ENCODE peak calls at places on chromosomes 1 and 21, in seven cellular contexts. J is stimulated activated CD4-positive, alpha-beta T cell treated with anti-CD3 and anti-CD28 coated beads, Interleukin-2, amount 100 ng/mL, for 48 hours; L is RCC 7860; U is GM18507; H is activated naive CD8-positive, alpha-beta T cell treated with anti-CD3 and anti-CD28 coated beads for 36 hours; R is RKO; S is progenitor cell of endocrine pancreas. M is an unnamed sample.

GRCh38 chr1:164611754-164612642 is 53.0 kb downstream of the PBX1 start:
- DNase-seq in S (peak; percentile 33), J (no peak), H (no peak), L (no peak), R (no peak), U (no peak), M (no peak)

GRCh38 chr21:35048706-35049617 is at the start of gene RUNX1:
- DNase-seq in L (peak; percentile 97), J (peak; percentile 65), R (peak; percentile 8), U (peak; percentile 44), H (peak; percentile 82), S (no peak), M (no peak)

GRCh38 chr1:205310981-205311704 is 10.4 kb downstream of the NUAK2 start:
- DNase-seq in L (no peak), H (no peak), U (no peak), S (no peak), R (no peak), J (no peak), M (no peak)

GRCh38 chr1:87243573-87243972 is 85.1 kb upstream of the LMO4 start:
- DNase-seq in R (no peak), H (no peak), S (no peak), U (no peak), L (peak; percentile 10), J (no peak), M (no peak)

GRCh38 chr1:37892151-37893047 is 33.0 kb upstream of the MTF1 start:
- DNase-seq in L (no peak), R (no peak), H (no peak), S (no peak), U (no peak), J (no peak), M (no peak)

GRCh38 chr1:196078691-196079090 is 529.5 kb downstream of the KCNT2 start:
- DNase-seq in U (no peak), H (no peak), L (no peak), S (no peak), R (peak; percentile 18), J (no peak), M (no peak)

GRCh38 chr1:208231929-208232360 is 12.2 kb downstream of the PLXNA2 start:
- DNase-seq in L (no peak), U (no peak), H (no peak), R (no peak), S (no peak), J (no peak), M (no peak)

GRCh38 chr1:235601087-235601486 is 48.5 kb downstream of the GNG4 start:
- DNase-seq in R (peak; percentile 27), J (no peak), L (no peak), S (no peak), H (peak; percentile 20), U (no peak), M (no peak)

GRCh38 chr1:1440941-1441888 is 5.7 kb downstream of the VWA1 start:
- DNase-seq in S (no peak), H (peak; percentile 68), L (no peak), J (peak; percentile 68), R (no peak), U (peak; percentile 77), M (no peak)

GRCh38 chr1:189374816-189375215 is 1102.8 kb downstream of the BRINP3 start:
- DNase-seq in L (no peak), U (no peak), R (no peak), J (no peak), H (no peak), S (no peak), M (no peak)

GRCh38 chr1:25990702-25991395 is 7.0 kb downstream of the PAFAH2 start:
- DNase-seq in S (no peak), U (no peak), J (no peak), H (peak; percentile 46), R (no peak), L (no peak), M (no peak)

GRCh38 chr21:35810431-35810970 is 249.8 kb downstream of the SETD4 start:
- DNase-seq in L (no peak), H (no peak), R (no peak), S (no peak), J (no peak), U (no peak), M (no peak)

GRCh38 chr1:156664046-156664948 is 12.9 kb downstream of the NES start:
- DNase-seq in L (no peak), J (no peak), S (no peak), U (no peak), R (no peak), H (no peak), M (no peak)